ENCODE peak calls at places on chromosomes 3 and 15, in eight cellular contexts. O, Z, X, S, B, T, Q and C are unnamed samples.

GRCh38 chr3:28840976-28841376 is 439.9 kb upstream of the RBMS3 start:
- DNase-seq in O (no peak), Z (no peak), X (no peak), S (no peak), B (no peak), T (no peak), Q (no peak), C (no peak)

GRCh38 chr3:10299679-10300078 is 6.9 kb upstream of the GHRL start:
- DNase-seq in O (no peak), Z (no peak), X (no peak), S (no peak), B (no peak), T (no peak), Q (no peak), C (no peak)

GRCh38 chr15:68962464-68962863 is 32.1 kb downstream of the SPESP1 start:
- DNase-seq in O (no peak), Z (no peak), X (no peak), S (no peak), B (no peak), T (no peak), Q (no peak), C (no peak)

GRCh38 chr3:88113311-88114162 is 36.2 kb upstream of the C3orf38 start:
- DNase-seq in O (peak), Z (peak), X (peak), S (peak), B (peak), T (peak), Q (peak), C (peak)

GRCh38 chr15:100914876-100915275 is 4.3 kb upstream of the LRRK1 start:
- DNase-seq in O (no peak), Z (no peak), X (no peak), S (peak), B (no peak), T (no peak), Q (no peak), C (no peak)

GRCh38 chr15:66873856-66874255 is 171.8 kb downstream of the SMAD6 start:
- DNase-seq in O (no peak), Z (no peak), X (no peak), S (no peak), B (no peak), T (no peak), Q (no peak), C (no peak)

GRCh38 chr3:159380891-159381290 is 579.0 kb downstream of the MFSD1 start:
- DNase-seq in O (no peak), Z (no peak), X (no peak), S (no peak), B (no peak), T (no peak), Q (no peak), C (no peak)

GRCh38 chr15:70023064-70023768 is 74.5 kb downstream of the TLE3 start:
- DNase-seq in O (no peak), Z (no peak), X (no peak), S (no peak), B (no peak), T (peak), Q (peak), C (peak)

GRCh38 chr3:49718419-49719213 is 868 bp downstream of the AMIGO3 start:
- DNase-seq in O (no peak), Z (no peak), X (no peak), S (peak), B (no peak), T (no peak), Q (no peak), C (no peak)

GRCh38 chr3:93906245-93906644 is 67.5 kb downstream of the PROS1 start:
- DNase-seq in O (peak), Z (no peak), X (no peak), S (no peak), B (no peak), T (no peak), Q (no peak), C (no peak)

GRCh38 chr3:20182206-20182605 is 3.8 kb downstream of the SGO1 start:
- DNase-seq in O (no peak), Z (no peak), X (no peak), S (no peak), B (no peak), T (no peak), Q (no peak), C (no peak)

GRCh38 chr3:7669641-7670040 is 808.7 kb downstream of the GRM7 start:
- DNase-seq in O (no peak), Z (no peak), X (no peak), S (no peak), B (no peak), T (no peak), Q (no peak), C (no peak)

GRCh38 chr3:56257826-56258225 is 210.4 kb downstream of the ERC2 start:
- DNase-seq in O (no peak), Z (no peak), X (no peak), S (no peak), B (no peak), T (no peak), Q (no peak), C (no peak)

GRCh38 chr15:60396964-60397771 is 618 bp downstream of the ANXA2 start:
- DNase-seq in O (no peak), Z (no peak), X (no peak), S (peak), B (peak), T (peak), Q (peak), C (peak)

GRCh38 chr3:66858656-66859381 is 139.3 kb upstream of the KBTBD8 start:
- DNase-seq in O (no peak), Z (no peak), X (no peak), S (peak), B (no peak), T (no peak), Q (no peak), C (no peak)

GRCh38 chr3:15899438-15899837 is 101.7 kb upstream of the ANKRD28 start:
- DNase-seq in O (no peak), Z (no peak), X (peak), S (no peak), B (no peak), T (peak), Q (no peak), C (peak)

GRCh38 chr15:100958326-100959065 is 39.3 kb downstream of the LRRK1 start:
- DNase-seq in O (no peak), Z (no peak), X (no peak), S (no peak), B (no peak), T (peak), Q (no peak), C (no peak)

GRCh38 chr15:70243686-70244540 is 146.2 kb upstream of the TLE3 start:
- DNase-seq in O (peak), Z (no peak), X (no peak), S (no peak), B (no peak), T (no peak), Q (no peak), C (no peak)

GRCh38 chr3:196793224-196793623 is 53.6 kb downstream of the PAK2 start:
- DNase-seq in O (no peak), Z (no peak), X (peak), S (peak), B (no peak), T (peak), Q (no peak), C (peak)

GRCh38 chr3:41681479-41681878 is 280.4 kb downstream of the ULK4 start:
- DNase-seq in O (peak), Z (no peak), X (peak), S (no peak), B (no peak), T (peak), Q (no peak), C (peak)